ENCODE peak calls at places on chromosomes 1 and 21, in four cellular contexts. S, Z, G and V are unnamed samples.

GRCh38 chr1:25774921-25775774 is 24.8 kb upstream of the SELENON start:
- DNase-seq in S (no peak), Z (no peak), G (no peak), V (no peak)

GRCh38 chr1:175162955-175163354 is 29.6 kb downstream of the KIAA0040 start:
- DNase-seq in S (no peak), Z (no peak), G (no peak), V (no peak)

GRCh38 chr1:38994196-38994595 is 3.1 kb downstream of the AKIRIN1 start:
- DNase-seq in S (no peak), Z (no peak), G (no peak), V (no peak)

GRCh38 chr1:230501845-230502244 is 75.7 kb upstream of the PGBD5 start:
- DNase-seq in S (no peak), Z (no peak), G (no peak), V (no peak)

GRCh38 chr21:43744725-43745124 is 25.8 kb downstream of the PDXK start:
- DNase-seq in S (no peak), Z (no peak), G (no peak), V (no peak)

GRCh38 chr1:97482022-97482421 is 438.8 kb downstream of the DPYD start:
- DNase-seq in S (no peak), Z (no peak), G (no peak), V (no peak)

GRCh38 chr1:47510282-47510811 is 72.5 kb downstream of the FOXD2 start:
- DNase-seq in S (no peak), Z (no peak), G (no peak), V (no peak)

GRCh38 chr1:194684636-194685035 is 1498.2 kb upstream of the B3GALT2 start:
- DNase-seq in S (peak), Z (no peak), G (no peak), V (no peak)

GRCh38 chr1:22753396-22754083 is 42.9 kb downstream of the EPHB2 start:
- DNase-seq in S (peak), Z (no peak), G (no peak), V (no peak)

GRCh38 chr1:71307451-71307850 is 226.6 kb upstream of the ZRANB2 start:
- DNase-seq in S (peak), Z (no peak), G (no peak), V (peak)

GRCh38 chr1:110003747-110004428 is 19.3 kb downstream of the AHCYL1 start:
- DNase-seq in S (peak), Z (peak), G (peak), V (peak)

GRCh38 chr1:110005971-110006370 is 21.4 kb downstream of the AHCYL1 start:
- DNase-seq in S (peak), Z (no peak), G (no peak), V (no peak)

GRCh38 chr1:110006516-110006915 is 22.0 kb downstream of the AHCYL1 start:
- DNase-seq in S (no peak), Z (no peak), G (no peak), V (no peak)

GRCh38 chr1:110004583-110004982 is 20.0 kb downstream of the AHCYL1 start:
- DNase-seq in S (no peak), Z (no peak), G (no peak), V (no peak)

GRCh38 chr1:110002695-110003094 is 18.1 kb downstream of the AHCYL1 start:
- DNase-seq in S (no peak), Z (no peak), G (no peak), V (no peak)
- H3K4ac ChIP-seq in S (no peak), Z (no peak), G (no peak), V (no peak)

DNA sequence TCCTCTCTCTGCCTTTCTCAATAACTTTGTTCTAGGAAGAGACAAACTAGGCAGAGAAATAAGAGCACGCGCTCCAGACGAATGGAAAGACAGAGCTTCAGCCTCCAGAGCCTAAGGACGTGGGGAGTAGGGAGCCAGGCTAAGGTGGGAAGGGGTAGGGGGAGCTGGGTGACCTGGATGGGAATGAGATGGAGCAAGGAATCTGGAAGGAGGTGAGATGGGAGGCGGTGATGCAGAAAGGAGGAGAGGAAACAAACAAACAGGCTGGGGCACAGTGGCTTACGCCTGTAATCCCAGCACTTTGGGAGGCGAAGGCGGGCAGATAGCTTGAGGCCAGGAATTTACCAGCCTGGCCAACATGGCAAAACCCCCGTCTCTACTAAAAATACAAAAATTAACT is 10.8 kb downstream of the CRABP2 start:
- DNase-seq in S (no peak), Z (no peak), G (no peak), V (no peak)
- H2BK5ac ChIP-seq in S (no peak), Z (no peak), G (peak), V (peak)

GRCh38 chr1:18606443-18607288 is 24.0 kb upstream of the PAX7 start:
- DNase-seq in S (no peak), Z (no peak), G (no peak), V (no peak)

GRCh38 chr1:18599096-18599495 is 31.6 kb upstream of the PAX7 start:
- DNase-seq in S (no peak), Z (no peak), G (no peak), V (no peak)

GRCh38 chr1:18603212-18603852 is 27.3 kb upstream of the PAX7 start:
- DNase-seq in S (no peak), Z (no peak), G (no peak), V (no peak)

GRCh38 chr1:18599704-18600103 is 30.9 kb upstream of the PAX7 start:
- DNase-seq in S (no peak), Z (no peak), G (no peak), V (no peak)

GRCh38 chr1:18602533-18603211 is 28.0 kb upstream of the PAX7 start:
- DNase-seq in S (no peak), Z (no peak), G (no peak), V (peak)
- H3K23ac ChIP-seq in S (no peak), Z (no peak), G (no peak), V (no peak)

GRCh38 chr21:41879190-41879998 is at the start of gene PRDM15:
- DNase-seq in S (peak), Z (peak), G (peak), V (peak)
- H3K4ac ChIP-seq in S (peak), Z (no peak), G (no peak), V (peak)

DNA sequence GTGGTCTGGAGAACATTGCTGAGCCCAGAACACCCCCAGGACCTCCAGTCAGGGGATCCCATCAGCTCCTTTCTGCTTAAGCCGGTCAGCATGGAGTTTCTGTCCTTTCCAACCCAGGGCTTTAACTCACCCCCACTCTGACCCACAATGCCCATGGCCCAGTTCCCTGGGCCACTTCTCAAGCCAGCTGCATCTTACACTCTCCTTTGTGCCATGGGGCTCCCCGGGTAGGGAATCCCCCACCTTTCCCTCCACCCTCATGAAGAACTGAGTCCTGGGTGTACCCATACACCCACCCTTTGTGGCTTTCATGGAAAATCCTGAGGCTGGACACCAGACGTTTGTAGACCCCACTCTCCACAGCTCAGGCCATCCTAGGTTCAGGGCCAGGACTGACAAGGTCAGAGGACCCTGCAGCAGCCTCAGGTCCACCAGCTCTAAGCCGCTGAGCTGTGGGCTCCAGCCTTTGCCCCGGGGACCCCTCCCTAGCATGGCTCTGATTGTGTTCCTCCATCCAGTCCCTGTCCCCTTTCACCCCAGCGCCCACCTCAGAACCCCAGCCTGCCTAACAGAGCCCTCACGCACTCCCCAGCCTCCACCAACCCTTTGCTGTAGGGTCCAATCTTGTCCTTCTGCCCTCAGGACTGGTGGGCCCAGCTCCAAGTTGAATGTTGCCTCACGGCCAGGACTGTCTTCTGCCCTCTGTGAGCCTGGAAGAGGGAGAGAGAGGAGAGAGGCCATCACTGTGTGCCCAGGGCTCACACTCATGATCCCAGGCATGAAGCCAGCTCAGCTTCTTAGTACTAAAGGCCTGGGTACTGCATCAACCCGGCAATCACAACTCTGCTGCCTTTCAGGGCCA is 394.8 kb downstream of the MATN1 start:
- DNase-seq in S (no peak), Z (no peak), G (no peak), V (no peak)
- H2BK5ac ChIP-seq in S (no peak), Z (no peak), G (no peak), V (no peak)

DNA sequence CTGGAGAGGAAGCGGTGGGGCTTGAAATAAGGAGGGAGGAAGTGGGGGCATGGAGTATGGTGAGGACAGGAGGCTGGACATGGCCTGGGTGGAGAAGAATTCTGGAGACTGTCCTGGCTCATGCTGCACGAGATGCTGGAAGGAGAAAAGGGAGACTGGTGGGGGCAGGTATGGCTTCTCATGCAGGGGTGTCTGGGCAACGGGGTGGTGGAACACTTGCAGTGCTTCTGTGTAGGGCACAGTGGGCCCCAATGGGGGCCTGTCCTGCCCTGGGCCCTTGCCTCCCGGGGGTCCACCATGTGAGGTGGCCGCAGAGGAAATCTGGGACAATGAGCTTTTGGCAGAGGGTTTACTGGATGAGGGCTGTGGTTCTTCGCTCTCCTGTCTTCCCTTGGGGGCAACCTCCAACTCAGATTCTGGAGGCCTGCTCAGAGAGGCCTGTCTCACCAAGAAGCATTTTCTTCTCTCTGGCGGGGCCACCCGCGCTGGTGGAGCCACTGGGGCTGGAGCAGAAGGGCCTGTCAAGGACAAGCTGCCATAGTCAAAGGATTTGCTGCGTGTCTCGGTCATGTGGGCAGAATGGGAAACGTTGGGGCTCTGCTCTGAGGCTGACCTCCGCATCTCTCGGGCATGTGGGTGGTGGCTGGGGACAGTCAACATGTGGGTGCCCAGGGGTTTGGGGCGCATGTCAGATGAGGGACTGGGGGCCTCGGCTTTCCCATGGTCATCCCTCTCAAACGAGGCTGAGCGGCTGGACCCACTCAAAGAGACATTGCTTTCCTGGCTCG is 96.9 kb upstream of the EDN2 start:
- DNase-seq in S (no peak), Z (no peak), G (no peak), V (no peak)
- H3K23ac ChIP-seq in S (no peak), Z (no peak), G (no peak), V (no peak)

DNA sequence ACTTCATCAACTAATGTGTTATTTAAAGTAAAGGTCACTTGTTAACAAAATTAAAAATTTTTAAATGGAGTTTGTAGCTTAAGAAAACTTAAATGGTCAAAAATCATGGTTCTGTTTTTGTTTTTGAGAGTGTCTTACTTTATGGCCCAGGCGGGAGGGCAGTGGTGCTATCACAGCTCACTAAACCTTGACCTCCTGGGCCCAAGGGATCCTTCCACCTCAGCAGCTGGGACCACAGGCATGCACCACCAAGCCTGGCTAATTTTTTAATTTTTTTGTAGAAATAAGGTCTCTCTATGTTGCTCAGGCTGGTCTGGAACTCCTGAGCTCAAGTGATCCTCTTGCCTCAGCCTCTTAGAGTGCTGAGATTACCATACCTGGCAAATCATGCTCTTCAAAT is 111.4 kb downstream of the MAST2 start:
- DNase-seq in S (no peak), Z (no peak), G (no peak), V (no peak)
- H3K4ac ChIP-seq in S (no peak), Z (no peak), G (no peak), V (no peak)

GRCh38 chr1:66924756-66925557 is at the start of the genes DNAI4 and MIER1:
- DNase-seq in S (peak), Z (peak), G (peak), V (peak)
- H2BK5ac ChIP-seq in S (peak), Z (no peak), G (peak), V (peak)

GRCh38 chr1:168637350-168637991 is 61.1 kb downstream of the XCL1 start:
- DNase-seq in S (peak), Z (no peak), G (no peak), V (peak)
- H3K23ac ChIP-seq in S (no peak), Z (no peak), G (no peak), V (no peak)

DNA sequence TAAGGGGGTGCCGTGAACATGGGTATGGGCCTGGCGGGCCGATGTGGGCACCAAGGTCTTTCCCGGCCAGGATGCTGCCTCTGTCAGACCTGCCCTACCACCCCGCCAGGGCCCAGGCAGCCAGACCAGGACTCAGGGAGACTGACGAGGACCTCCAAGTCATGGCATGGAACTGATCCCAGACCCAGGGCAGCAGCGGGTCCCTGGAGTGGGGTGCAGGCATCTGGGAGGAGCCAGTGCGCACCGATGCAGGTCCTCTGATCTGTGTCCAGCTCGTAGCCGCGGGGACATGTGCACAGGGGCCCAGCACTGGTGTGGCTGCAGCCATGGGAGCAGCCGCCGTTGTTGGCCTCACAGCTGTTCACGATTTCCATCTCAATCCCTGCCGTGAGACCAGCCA is 56.8 kb downstream of the ARHGEF16 start:
- DNase-seq in S (no peak), Z (no peak), G (no peak), V (no peak)
- H3K4ac ChIP-seq in S (no peak), Z (no peak), G (no peak), V (no peak)